ENCODE peak calls at places on chromosomes 16 and 17, in ten cellular contexts. J, B, F, S, A, H, G, D, M and V are unnamed samples.

GRCh38 chr17:50093807-50094206 is 1.3 kb upstream of the PDK2 start:
- DNase-seq in M (no peak), A (no peak), F (no peak), H (no peak), B (no peak), G (no peak), S (no peak), D (no peak), J (no peak), V (no peak)

GRCh38 chr17:44581868-44582267 is 24.6 kb downstream of the FZD2 start:
- DNase-seq in A (peak; percentile 34), M (no peak), B (no peak), F (no peak), J (peak; percentile 19), D (no peak), S (no peak), G (no peak), H (no peak), V (no peak)

GRCh38 chr17:6005939-6006338 is 64.2 kb upstream of the WSCD1 start:
- DNase-seq in D (no peak), H (no peak), G (no peak), A (no peak), F (no peak), M (no peak), J (no peak), B (no peak), S (no peak), V (no peak)

GRCh38 chr17:75130632-75131277 is 787 bp downstream of the NT5C start:
- DNase-seq in S (no peak), B (peak; percentile 67), D (peak; percentile 57), M (peak; percentile 39), F (no peak), G (peak; percentile 84), J (peak; percentile 69), A (peak; percentile 66), H (peak; percentile 47), V (peak; percentile 62)

GRCh38 chr16:67897231-67897630 is 4.2 kb downstream of the PSKH1 start:
- DNase-seq in G (no peak), H (no peak), A (peak; percentile 95), J (no peak), S (no peak), B (no peak), D (no peak), F (no peak), M (no peak), V (no peak)

GRCh38 chr17:30296499-30297038 is 4.8 kb upstream of the BLMH start:
- DNase-seq in J (no peak), S (no peak), B (no peak), M (no peak), H (no peak), G (no peak), F (no peak), D (no peak), A (no peak), V (no peak)

GRCh38 chr16:10982430-10983174 is 38.2 kb downstream of the CLEC16A start:
- DNase-seq in S (no peak), A (peak; percentile 29), H (no peak), J (no peak), F (no peak), D (no peak), B (no peak), M (no peak), G (no peak), V (no peak)

GRCh38 chr16:23929237-23929636 is 93.5 kb downstream of the PRKCB start:
- DNase-seq in B (no peak), H (no peak), F (no peak), M (no peak), J (no peak), A (no peak), G (no peak), D (no peak), S (no peak), V (no peak)

GRCh38 chr16:17457513-17457912 is 13.2 kb downstream of the XYLT1 start:
- DNase-seq in B (no peak), J (no peak), F (no peak), A (no peak), M (no peak), D (no peak), H (no peak), S (no peak), G (no peak), V (no peak)

GRCh38 chr17:66661411-66661843 is 173.5 kb upstream of the CACNG5 start:
- DNase-seq in J (peak; percentile 95), H (peak; percentile 45), F (no peak), M (peak; percentile 30), D (no peak), A (peak; percentile 66), S (no peak), B (peak; percentile 18), G (no peak), V (no peak)

GRCh38 chr16:50464325-50465290 is 83.6 kb upstream of the NKD1 start:
- DNase-seq in G (peak; percentile 28), A (no peak), D (no peak), B (no peak), J (no peak), S (no peak), F (no peak), M (no peak), H (no peak), V (no peak)

GRCh38 chr16:12009462-12009861 is 32.9 kb downstream of the SNX29 start:
- DNase-seq in D (no peak), F (no peak), J (no peak), G (no peak), H (no peak), M (no peak), A (no peak), S (no peak), B (no peak), V (no peak)

GRCh38 chr17:51769231-51769630 is 389.3 kb downstream of the CA10 start:
- DNase-seq in S (no peak), J (no peak), G (no peak), H (no peak), D (no peak), M (no peak), F (no peak), B (no peak), A (no peak), V (no peak)

GRCh38 chr16:51146256-51146924 is 4.7 kb downstream of the SALL1 start:
- DNase-seq in B (no peak), S (no peak), G (no peak), A (no peak), H (no peak), M (no peak), J (no peak), D (no peak), F (no peak), V (no peak)

GRCh38 chr16:23679986-23680336 is 1.3 kb downstream of the PLK1 start:
- DNase-seq in J (no peak), M (no peak), G (no peak), H (no peak), B (no peak), A (no peak), F (no peak), S (no peak), D (no peak), V (no peak)

GRCh38 chr17:43734376-43734775 is 24.2 kb downstream of the SOST start:
- DNase-seq in M (no peak), B (no peak), G (no peak), A (no peak), S (no peak), J (no peak), F (no peak), D (no peak), H (no peak), V (no peak)

GRCh38 chr16:84973226-84973625 is 38.1 kb downstream of the ZDHHC7 start:
- DNase-seq in S (no peak), J (no peak), A (no peak), D (no peak), M (no peak), B (no peak), H (no peak), F (no peak), G (no peak), V (no peak)

GRCh38 chr17:80224683-80225082 is 4.5 kb downstream of the SLC26A11 start:
- DNase-seq in A (no peak), G (no peak), D (no peak), H (no peak), S (no peak), F (no peak), J (no peak), B (no peak), M (no peak), V (no peak)
- TF ChIP-seq POLR2A in A (no peak), G (no peak), D (no peak), H (no peak), S (no peak), F (no peak), J (no peak), B (no peak), M (no peak), V (no peak)

DNA sequence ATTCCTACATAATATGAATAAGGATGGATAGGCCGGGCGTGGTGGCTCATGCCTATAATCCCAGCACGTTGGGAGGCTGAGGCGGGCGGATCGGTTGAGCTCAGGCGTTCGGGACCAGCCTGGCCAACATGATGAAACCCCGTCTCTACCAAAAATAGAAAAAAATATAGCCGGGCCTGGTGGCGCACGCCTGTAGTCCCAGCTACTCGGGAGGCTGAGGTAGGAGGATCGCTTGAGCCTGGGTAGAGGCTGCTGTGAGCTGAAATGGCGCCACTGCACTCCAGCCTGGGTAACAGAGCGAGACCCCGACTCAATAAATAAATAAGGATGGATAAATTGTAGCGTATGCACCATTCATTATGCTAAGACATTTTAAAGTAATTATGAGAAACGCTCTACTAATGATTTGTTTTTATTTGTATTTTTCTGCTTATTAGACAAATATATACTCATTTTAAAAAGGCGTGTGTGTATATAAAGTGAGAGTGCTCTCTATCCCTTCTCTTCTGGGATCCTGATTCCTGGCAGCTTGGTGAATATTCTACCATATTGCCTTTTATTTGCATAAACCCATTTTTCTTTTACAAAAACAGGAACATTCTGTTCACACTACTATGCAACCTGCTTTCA is 26.3 kb downstream of the DDX19A start:
- DNase-seq in F (no peak), J (no peak), D (no peak), B (no peak), M (no peak), G (no peak), H (no peak), S (no peak), A (no peak), V (no peak)
- TF ChIP-seq POLR2AphosphoS5 in F (no peak), J (no peak), D (no peak), B (no peak), M (no peak), G (no peak), H (no peak), S (no peak), A (no peak), V (no peak)

GRCh38 chr17:996554-997344 is at the start of gene TIMM22:
- DNase-seq in F (peak; percentile 95), G (peak; percentile 95), B (peak; percentile 88), A (peak; percentile 98), S (peak; percentile 98), D (peak; percentile 94), H (peak; percentile 93), J (peak; percentile 96), M (peak; percentile 92), V (peak; percentile 94)
- TF ChIP-seq POLR2A in F (peak; percentile 91), G (peak; percentile 80), B (peak; percentile 90), A (peak; percentile 81), S (no peak), D (peak; percentile 91), H (peak; percentile 32), J (peak; percentile 80), M (peak; percentile 46), V (peak; percentile 84)

DNA sequence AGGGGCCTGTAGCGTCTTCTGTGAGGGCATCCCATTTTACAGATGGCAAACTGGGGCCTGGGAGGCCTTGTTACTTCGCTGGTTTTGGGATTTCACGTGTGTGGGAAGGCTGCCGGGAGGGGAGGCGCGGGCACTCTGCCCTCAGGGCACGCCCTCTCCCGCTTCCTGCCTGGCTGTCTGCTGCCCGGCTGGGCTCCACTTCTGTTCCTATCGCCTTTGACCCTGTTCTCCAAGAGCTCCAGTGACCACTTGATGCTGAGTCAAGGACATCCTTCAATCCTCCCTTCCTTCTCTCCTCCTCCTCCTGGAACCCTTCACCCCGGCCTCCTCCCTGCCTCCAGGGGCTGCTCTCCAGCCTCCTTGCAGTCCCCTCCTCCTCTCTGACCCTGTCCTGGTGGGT is 16.0 kb downstream of the SPNS3 start:
- DNase-seq in H (peak; percentile 44), A (no peak), J (no peak), D (no peak), B (no peak), F (no peak), M (no peak), G (no peak), S (no peak), V (peak; percentile 39)
- TF ChIP-seq POLR2AphosphoS5 in H (no peak), A (no peak), J (no peak), D (no peak), B (no peak), F (no peak), M (no peak), G (no peak), S (no peak), V (no peak)